ENCODE peak calls at places on chromosomes 12 and 14, in four cellular contexts. One of them, this sample, is unnamed.

GRCh38 chr14:50605776-50606175 is 45.8 kb downstream of the ATL1 start:
- DNase-seq in esophagus squamous epithelium: no peak
- DNase-seq in body of pancreas: no peak
- DNase-seq in transverse colon: no peak
- DNase-seq in this sample: no peak

GRCh38 chr14:23573384-23573783 is 5.2 kb downstream of the JPH4 start:
- DNase-seq in body of pancreas: no peak
- DNase-seq in transverse colon: no peak
- DNase-seq in esophagus squamous epithelium: no peak
- DNase-seq in this sample: no peak

GRCh38 chr12:114955414-114956014 is 271.5 kb upstream of the TBX3 start:
- DNase-seq in body of pancreas: no peak
- DNase-seq in transverse colon: no peak
- DNase-seq in esophagus squamous epithelium: no peak
- DNase-seq in this sample: no peak

GRCh38 chr12:105355752-105356151 is 25.3 kb downstream of the C12orf75 start:
- DNase-seq in transverse colon: no peak
- DNase-seq in body of pancreas: no peak
- DNase-seq in esophagus squamous epithelium: no peak
- DNase-seq in this sample: no peak

GRCh38 chr12:130664772-130665171 is 51.3 kb downstream of the RIMBP2 start:
- DNase-seq in body of pancreas: no peak
- DNase-seq in transverse colon: no peak
- DNase-seq in esophagus squamous epithelium: no peak
- DNase-seq in this sample: no peak

GRCh38 chr12:131084341-131085011 is 130.8 kb downstream of the ADGRD1 start:
- DNase-seq in body of pancreas: no peak
- DNase-seq in transverse colon: no peak
- DNase-seq in esophagus squamous epithelium: no peak
- DNase-seq in this sample: peak; percentile 12

GRCh38 chr14:99125616-99126431 is 146.2 kb downstream of the BCL11B start:
- DNase-seq in esophagus squamous epithelium: no peak
- DNase-seq in body of pancreas: no peak
- DNase-seq in transverse colon: no peak
- DNase-seq in this sample: no peak

GRCh38 chr12:48118491-48118890 is 673 bp upstream of the PFKM start:
- DNase-seq in body of pancreas: no peak
- DNase-seq in transverse colon: no peak
- DNase-seq in esophagus squamous epithelium: no peak
- DNase-seq in this sample: no peak

GRCh38 chr12:129727100-129727499 is 176.7 kb downstream of the TMEM132D start:
- DNase-seq in esophagus squamous epithelium: no peak
- DNase-seq in transverse colon: no peak
- DNase-seq in body of pancreas: no peak
- DNase-seq in this sample: no peak

GRCh38 chr12:95083471-95083870 is 10.1 kb upstream of the NR2C1 start:
- DNase-seq in esophagus squamous epithelium: no peak
- DNase-seq in body of pancreas: no peak
- DNase-seq in transverse colon: no peak
- DNase-seq in this sample: no peak

GRCh38 chr12:124764451-124764850 is 99.2 kb downstream of the SCARB1 start:
- DNase-seq in body of pancreas: no peak
- DNase-seq in esophagus squamous epithelium: no peak
- DNase-seq in transverse colon: peak; percentile 52
- DNase-seq in this sample: no peak

GRCh38 chr14:76699209-76699608 is 62.1 kb upstream of the VASH1 start:
- DNase-seq in transverse colon: no peak
- DNase-seq in esophagus squamous epithelium: no peak
- DNase-seq in body of pancreas: no peak
- DNase-seq in this sample: no peak

GRCh38 chr12:67813509-67813908 is 165.0 kb downstream of the DYRK2 start:
- DNase-seq in esophagus squamous epithelium: no peak
- DNase-seq in transverse colon: no peak
- DNase-seq in body of pancreas: no peak
- DNase-seq in this sample: no peak

GRCh38 chr14:106883218-106883692 is 1356.9 kb downstream of the TMEM121 start:
- DNase-seq in esophagus squamous epithelium: no peak
- DNase-seq in transverse colon: no peak
- DNase-seq in body of pancreas: no peak
- DNase-seq in this sample: peak; percentile 65

GRCh38 chr14:58107947-58108552 is 44.0 kb downstream of the ARMH4 start:
- DNase-seq in esophagus squamous epithelium: no peak
- DNase-seq in transverse colon: peak; percentile 24
- DNase-seq in body of pancreas: peak; percentile 25
- DNase-seq in this sample: peak; percentile 28

GRCh38 chr14:49770212-49770817 is 2.4 kb downstream of the KLHDC2 start:
- DNase-seq in esophagus squamous epithelium: no peak
- DNase-seq in transverse colon: peak; percentile 69
- DNase-seq in body of pancreas: peak; percentile 70
- DNase-seq in this sample: no peak

GRCh38 chr12:3632256-3633240 is 120.4 kb downstream of the CRACR2A start:
- DNase-seq in body of pancreas: no peak
- DNase-seq in transverse colon: no peak
- DNase-seq in esophagus squamous epithelium: no peak
- DNase-seq in this sample: no peak

GRCh38 chr14:92209141-92209540 is 87.4 kb downstream of the CPSF2 start:
- DNase-seq in transverse colon: no peak
- DNase-seq in esophagus squamous epithelium: no peak
- DNase-seq in body of pancreas: no peak
- DNase-seq in this sample: no peak
- TF ChIP-seq POLR2A in transverse colon: no peak
- TF ChIP-seq POLR2A in esophagus squamous epithelium: no peak
- TF ChIP-seq POLR2A in body of pancreas: no peak
- TF ChIP-seq POLR2A in this sample: no peak

GRCh38 chr12:110247340-110248095 is 33.5 kb upstream of the ATP2A2 start:
- DNase-seq in transverse colon: peak; percentile 84
- DNase-seq in body of pancreas: peak; percentile 78
- DNase-seq in esophagus squamous epithelium: no peak
- DNase-seq in this sample: peak; percentile 53
- H3K4me3 ChIP-seq in transverse colon: peak overlapping the region; percentile 6
- H3K4me3 ChIP-seq in body of pancreas: no peak overlapping the region
- H3K4me3 ChIP-seq in esophagus squamous epithelium: no peak overlapping the region
- H3K4me3 ChIP-seq in this sample: no peak overlapping the region

GRCh38 chr14:36773136-36773540 is 111.5 kb downstream of the PAX9 start:
- DNase-seq in transverse colon: no peak
- DNase-seq in esophagus squamous epithelium: no peak
- DNase-seq in body of pancreas: no peak
- DNase-seq in this sample: no peak
- TF ChIP-seq CTCF in transverse colon: no peak
- TF ChIP-seq CTCF in esophagus squamous epithelium: peak; percentile 30
- TF ChIP-seq CTCF in body of pancreas: no peak
- TF ChIP-seq CTCF in this sample: no peak

GRCh38 chr14:89603938-89604480 is 187.0 kb upstream of the FOXN3 start:
- DNase-seq in esophagus squamous epithelium: no peak
- DNase-seq in transverse colon: no peak
- DNase-seq in body of pancreas: no peak
- DNase-seq in this sample: no peak

GRCh38 chr14:89598548-89599186 is 181.6 kb upstream of the FOXN3 start:
- DNase-seq in esophagus squamous epithelium: no peak
- DNase-seq in body of pancreas: no peak
- DNase-seq in transverse colon: no peak
- DNase-seq in this sample: no peak

GRCh38 chr14:89600029-89600428 is 183.0 kb upstream of the FOXN3 start:
- DNase-seq in transverse colon: no peak
- DNase-seq in esophagus squamous epithelium: no peak
- DNase-seq in body of pancreas: no peak
- DNase-seq in this sample: no peak

DNA sequence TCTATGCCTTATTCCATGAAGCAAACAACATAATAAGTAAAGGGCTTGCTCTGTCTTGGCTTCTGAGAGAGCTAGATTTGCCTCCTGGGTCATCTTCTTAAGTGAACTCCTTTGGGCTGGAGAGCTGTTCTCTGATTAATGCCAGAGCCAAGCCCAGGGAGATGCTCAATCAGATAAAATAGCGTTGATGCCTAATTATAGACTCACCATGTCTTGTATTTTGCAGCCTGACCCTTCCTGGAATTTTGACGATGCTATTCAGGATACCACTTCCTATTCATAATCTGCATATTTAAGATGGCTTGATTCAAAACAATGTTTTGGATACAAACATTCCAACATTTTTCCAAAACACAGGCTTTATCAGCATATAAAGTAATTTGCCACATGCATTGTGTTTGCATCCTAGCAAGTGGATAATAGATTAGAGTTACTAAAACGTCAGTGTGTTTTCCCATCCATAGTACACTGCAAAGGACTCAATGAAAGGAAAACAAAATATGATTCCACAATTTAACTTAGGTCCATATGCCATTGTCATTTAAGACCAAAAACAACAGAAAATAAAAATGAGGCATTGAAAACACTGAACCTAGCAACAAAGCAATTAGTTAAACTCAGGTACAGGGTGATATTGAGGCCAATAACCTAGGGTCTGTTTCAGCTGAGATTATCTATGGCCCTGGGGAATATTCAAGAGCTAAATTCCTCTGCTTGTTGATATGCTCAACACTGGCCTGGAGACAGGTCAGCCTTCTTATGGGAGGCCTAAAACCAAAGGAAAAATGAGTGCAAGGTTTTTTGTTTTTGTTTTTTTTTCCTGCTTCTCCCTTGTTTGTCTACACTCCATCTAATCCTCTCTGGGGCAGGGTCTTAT is 184.2 kb upstream of the FOXN3 start:
- DNase-seq in transverse colon: no peak
- DNase-seq in body of pancreas: no peak
- DNase-seq in esophagus squamous epithelium: no peak
- DNase-seq in this sample: no peak
- TF ChIP-seq POLR2A in transverse colon: no peak
- TF ChIP-seq POLR2A in body of pancreas: no peak
- TF ChIP-seq POLR2A in esophagus squamous epithelium: no peak
- TF ChIP-seq POLR2A in this sample: no peak

GRCh38 chr12:26389303-26389702 is 193.9 kb downstream of the SSPN start:
- DNase-seq in transverse colon: no peak
- DNase-seq in esophagus squamous epithelium: no peak
- DNase-seq in body of pancreas: no peak
- DNase-seq in this sample: no peak
- H3K4me3 ChIP-seq in transverse colon: no peak overlapping the region
- H3K4me3 ChIP-seq in esophagus squamous epithelium: no peak overlapping the region
- H3K4me3 ChIP-seq in body of pancreas: no peak overlapping the region
- H3K4me3 ChIP-seq in this sample: no peak overlapping the region

GRCh38 chr12:93537769-93538168 is 34.7 kb upstream of the SOCS2 start:
- DNase-seq in body of pancreas: no peak
- DNase-seq in transverse colon: no peak
- DNase-seq in esophagus squamous epithelium: no peak
- DNase-seq in this sample: no peak
- TF ChIP-seq CTCF in body of pancreas: no peak
- TF ChIP-seq CTCF in transverse colon: no peak
- TF ChIP-seq CTCF in esophagus squamous epithelium: no peak
- TF ChIP-seq CTCF in this sample: no peak

GRCh38 chr12:79830425-79830824 is 104.5 kb downstream of the PPP1R12A start:
- DNase-seq in transverse colon: no peak
- DNase-seq in esophagus squamous epithelium: no peak
- DNase-seq in body of pancreas: no peak
- DNase-seq in this sample: no peak

GRCh38 chr12:79826267-79827128 is 108.4 kb downstream of the PPP1R12A start:
- DNase-seq in transverse colon: no peak
- DNase-seq in body of pancreas: no peak
- DNase-seq in esophagus squamous epithelium: no peak
- DNase-seq in this sample: no peak

GRCh38 chr12:79822475-79822874 is 112.4 kb downstream of the PPP1R12A start:
- DNase-seq in body of pancreas: no peak
- DNase-seq in esophagus squamous epithelium: no peak
- DNase-seq in transverse colon: no peak
- DNase-seq in this sample: no peak

DNA sequence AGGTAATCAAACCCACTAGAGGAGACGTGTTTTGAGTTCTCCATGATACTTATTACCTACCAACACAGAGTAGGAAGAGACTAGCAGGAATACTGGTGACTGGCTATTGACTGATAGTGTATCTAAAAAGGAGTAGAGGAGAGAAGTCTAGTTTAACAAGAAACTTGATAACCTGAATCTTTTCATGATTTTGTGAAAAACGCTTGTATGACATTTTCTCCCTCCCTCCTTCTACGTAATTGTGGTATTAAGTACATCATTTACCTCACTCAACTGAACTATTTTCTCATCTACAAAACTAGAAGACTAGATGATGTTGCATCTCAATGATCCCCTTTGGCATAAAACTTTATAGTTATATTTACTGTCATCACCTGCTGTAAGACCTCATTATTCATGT is 107.4 kb downstream of the PPP1R12A start:
- DNase-seq in transverse colon: no peak
- DNase-seq in esophagus squamous epithelium: no peak
- DNase-seq in body of pancreas: no peak
- DNase-seq in this sample: no peak
- TF ChIP-seq POLR2A in transverse colon: no peak
- TF ChIP-seq POLR2A in esophagus squamous epithelium: no peak
- TF ChIP-seq POLR2A in body of pancreas: no peak
- TF ChIP-seq POLR2A in this sample: no peak

GRCh38 chr12:86774841-86775386 is 518.7 kb upstream of the MGAT4C start:
- DNase-seq in transverse colon: no peak
- DNase-seq in esophagus squamous epithelium: no peak
- DNase-seq in body of pancreas: no peak
- DNase-seq in this sample: no peak

GRCh38 chr12:86772688-86773087 is 516.5 kb upstream of the MGAT4C start:
- DNase-seq in esophagus squamous epithelium: no peak
- DNase-seq in transverse colon: no peak
- DNase-seq in body of pancreas: no peak
- DNase-seq in this sample: no peak

DNA sequence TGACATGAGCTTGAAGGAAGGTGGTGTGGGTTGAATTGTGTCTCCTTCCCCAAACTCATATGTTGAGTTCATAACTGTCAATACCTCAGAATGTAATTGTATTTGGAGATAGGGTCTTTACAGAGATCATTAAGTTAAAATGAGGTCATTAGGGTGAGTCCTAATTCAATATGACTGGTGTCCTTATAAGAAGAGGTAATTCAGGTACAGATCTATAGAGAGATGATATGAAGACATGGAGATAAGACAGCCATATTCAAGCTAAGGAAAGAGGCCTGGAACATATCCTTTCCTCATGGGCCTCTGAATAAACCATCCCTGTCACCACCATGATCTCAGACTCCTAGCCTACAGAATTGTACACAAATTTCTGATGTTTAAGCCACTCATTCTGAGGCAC is 514.7 kb upstream of the MGAT4C start:
- DNase-seq in transverse colon: no peak
- DNase-seq in esophagus squamous epithelium: no peak
- DNase-seq in body of pancreas: no peak
- DNase-seq in this sample: no peak
- H3K4me3 ChIP-seq in transverse colon: no peak overlapping the region
- H3K4me3 ChIP-seq in esophagus squamous epithelium: no peak overlapping the region
- H3K4me3 ChIP-seq in body of pancreas: no peak overlapping the region
- H3K4me3 ChIP-seq in this sample: no peak overlapping the region

This sample was measured in ovary.